ENCODE peak calls at places on chromosomes 7 and 10, in seven cellular contexts. One of them, this sample, is unnamed.

GRCh38 chr10:43045631-43046287 is 31.1 kb upstream of the RET start:
- DNase-seq in HepG2: no peak
- DNase-seq in activated B cell treated with CpG ODN at 0.5 μM for 24 hours: peak
- DNase-seq in GM12865: no peak
- DNase-seq in breast epithelium: peak
- DNase-seq in NB4: peak
- DNase-seq in psoas muscle: no peak
- DNase-seq in this sample: peak

GRCh38 chr10:33463011-33463410 is 128.5 kb upstream of the NRP1 start:
- DNase-seq in HepG2: no peak
- DNase-seq in activated B cell treated with CpG ODN at 0.5 μM for 24 hours: no peak
- DNase-seq in GM12865: no peak
- DNase-seq in breast epithelium: no peak
- DNase-seq in NB4: no peak
- DNase-seq in psoas muscle: no peak
- DNase-seq in this sample: no peak

GRCh38 chr7:90879924-90880323 is 283.8 kb downstream of the CDK14 start:
- DNase-seq in HepG2: no peak
- DNase-seq in activated B cell treated with CpG ODN at 0.5 μM for 24 hours: no peak
- DNase-seq in GM12865: no peak
- DNase-seq in breast epithelium: no peak
- DNase-seq in NB4: no peak
- DNase-seq in psoas muscle: no peak
- DNase-seq in this sample: no peak

GRCh38 chr7:119935418-119936025 is 337.5 kb upstream of the KCND2 start:
- DNase-seq in HepG2: peak
- DNase-seq in activated B cell treated with CpG ODN at 0.5 μM for 24 hours: no peak
- DNase-seq in GM12865: peak
- DNase-seq in breast epithelium: no peak
- DNase-seq in NB4: peak
- DNase-seq in psoas muscle: no peak
- DNase-seq in this sample: no peak

GRCh38 chr7:143245123-143245522 is 18.1 kb upstream of the GSTK1 start:
- DNase-seq in HepG2: no peak
- DNase-seq in activated B cell treated with CpG ODN at 0.5 μM for 24 hours: no peak
- DNase-seq in GM12865: no peak
- DNase-seq in breast epithelium: no peak
- DNase-seq in NB4: peak
- DNase-seq in psoas muscle: no peak
- DNase-seq in this sample: no peak

GRCh38 chr10:46270086-46270811 is 16.5 kb upstream of the ANTXRL start:
- DNase-seq in HepG2: no peak
- DNase-seq in activated B cell treated with CpG ODN at 0.5 μM for 24 hours: no peak
- DNase-seq in GM12865: no peak
- DNase-seq in breast epithelium: no peak
- DNase-seq in NB4: no peak
- DNase-seq in psoas muscle: no peak
- DNase-seq in this sample: peak

GRCh38 chr10:48480397-48481374 is 124.2 kb downstream of the ARHGAP22 start:
- DNase-seq in HepG2: no peak
- DNase-seq in activated B cell treated with CpG ODN at 0.5 μM for 24 hours: no peak
- DNase-seq in GM12865: no peak
- DNase-seq in breast epithelium: no peak
- DNase-seq in NB4: no peak
- DNase-seq in psoas muscle: no peak
- DNase-seq in this sample: no peak

GRCh38 chr10:129955591-129956284 is 8.3 kb downstream of the EBF3 start:
- DNase-seq in HepG2: peak
- DNase-seq in activated B cell treated with CpG ODN at 0.5 μM for 24 hours: no peak
- DNase-seq in GM12865: no peak
- DNase-seq in breast epithelium: no peak
- DNase-seq in NB4: no peak
- DNase-seq in psoas muscle: no peak
- DNase-seq in this sample: no peak

GRCh38 chr7:77866791-77867190 is 68.2 kb downstream of the PHTF2 start:
- DNase-seq in HepG2: peak
- DNase-seq in activated B cell treated with CpG ODN at 0.5 μM for 24 hours: no peak
- DNase-seq in GM12865: no peak
- DNase-seq in breast epithelium: no peak
- DNase-seq in NB4: peak
- DNase-seq in psoas muscle: no peak
- DNase-seq in this sample: no peak

GRCh38 chr7:33517191-33517590 is 387.8 kb downstream of the BBS9 start:
- DNase-seq in HepG2: no peak
- DNase-seq in activated B cell treated with CpG ODN at 0.5 μM for 24 hours: no peak
- DNase-seq in GM12865: no peak
- DNase-seq in breast epithelium: no peak
- DNase-seq in NB4: no peak
- DNase-seq in psoas muscle: no peak
- DNase-seq in this sample: no peak

GRCh38 chr10:34454590-34455289 is 360.4 kb downstream of the PARD3 start:
- DNase-seq in HepG2: no peak
- DNase-seq in activated B cell treated with CpG ODN at 0.5 μM for 24 hours: no peak
- DNase-seq in GM12865: no peak
- DNase-seq in breast epithelium: no peak
- DNase-seq in NB4: no peak
- DNase-seq in psoas muscle: no peak
- DNase-seq in this sample: no peak

GRCh38 chr10:16392661-16393060 is 44.1 kb upstream of the PTER start:
- DNase-seq in HepG2: no peak
- DNase-seq in activated B cell treated with CpG ODN at 0.5 μM for 24 hours: no peak
- DNase-seq in GM12865: no peak
- DNase-seq in breast epithelium: no peak
- DNase-seq in NB4: no peak
- DNase-seq in psoas muscle: no peak
- DNase-seq in this sample: no peak

GRCh38 chr7:30575910-30576309 is 18.8 kb upstream of the GARS1 start:
- DNase-seq in HepG2: no peak
- DNase-seq in activated B cell treated with CpG ODN at 0.5 μM for 24 hours: no peak
- DNase-seq in GM12865: no peak
- DNase-seq in breast epithelium: no peak
- DNase-seq in NB4: no peak
- DNase-seq in psoas muscle: no peak
- DNase-seq in this sample: no peak

GRCh38 chr10:111370101-111370500 is 293.3 kb downstream of the ADRA2A start:
- DNase-seq in HepG2: no peak
- DNase-seq in activated B cell treated with CpG ODN at 0.5 μM for 24 hours: no peak
- DNase-seq in GM12865: no peak
- DNase-seq in breast epithelium: no peak
- DNase-seq in NB4: no peak
- DNase-seq in psoas muscle: no peak
- DNase-seq in this sample: no peak

DNA sequence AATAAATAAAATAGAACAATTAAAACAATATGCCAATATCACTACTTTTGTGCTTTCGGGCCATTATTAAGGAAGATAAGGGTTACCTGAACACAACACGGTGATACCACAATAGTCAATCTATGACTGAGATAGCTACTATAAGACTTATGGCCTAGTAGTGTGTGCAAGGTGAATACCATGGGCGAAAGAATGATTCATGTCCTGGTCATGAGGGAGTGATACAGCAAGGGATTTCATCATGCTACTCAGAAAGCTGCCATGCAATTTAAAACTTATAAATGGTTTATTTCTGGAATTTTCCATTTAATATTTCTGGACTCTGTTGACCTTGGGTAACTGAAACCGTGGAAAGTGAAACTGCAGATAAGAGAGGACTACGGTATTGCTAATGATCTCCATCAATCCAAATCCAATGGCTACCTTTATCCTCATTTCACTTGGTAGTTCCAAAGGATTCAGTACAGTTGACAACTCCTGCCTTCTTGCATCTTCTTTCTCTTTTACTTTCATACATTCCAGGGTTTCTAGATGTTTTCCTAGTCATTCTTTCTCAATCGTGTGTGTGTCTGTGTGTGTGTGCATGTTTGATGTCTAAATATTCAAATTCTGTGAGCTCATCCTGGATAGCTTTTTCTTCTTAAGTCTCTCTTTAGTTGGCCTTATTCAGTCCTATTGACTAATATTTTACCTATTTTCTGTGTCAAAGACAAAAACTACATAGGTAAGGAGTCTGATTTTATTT is 100.5 kb upstream of the MAGI2 start:
- DNase-seq in HepG2: no peak
- DNase-seq in activated B cell treated with CpG ODN at 0.5 μM for 24 hours: no peak
- DNase-seq in GM12865: no peak
- DNase-seq in breast epithelium: no peak
- DNase-seq in NB4: no peak
- DNase-seq in psoas muscle: no peak
- DNase-seq in this sample: no peak
- TF ChIP-seq CTCF in HepG2: no peak
- TF ChIP-seq CTCF in activated B cell treated with CpG ODN at 0.5 μM for 24 hours: no peak
- TF ChIP-seq CTCF in GM12865: no peak
- TF ChIP-seq CTCF in breast epithelium: no peak
- TF ChIP-seq CTCF in NB4: no peak
- TF ChIP-seq CTCF in psoas muscle: no peak
- TF ChIP-seq CTCF in this sample: no peak

GRCh38 chr7:112510743-112511110 is 29.9 kb downstream of the LSMEM1 start:
- DNase-seq in HepG2: no peak
- DNase-seq in activated B cell treated with CpG ODN at 0.5 μM for 24 hours: no peak
- DNase-seq in GM12865: no peak
- DNase-seq in breast epithelium: no peak
- DNase-seq in NB4: no peak
- DNase-seq in psoas muscle: no peak
- DNase-seq in this sample: no peak

GRCh38 chr7:112520787-112521186 is 40.0 kb downstream of the LSMEM1 start:
- DNase-seq in HepG2: no peak
- DNase-seq in activated B cell treated with CpG ODN at 0.5 μM for 24 hours: no peak
- DNase-seq in GM12865: no peak
- DNase-seq in breast epithelium: no peak
- DNase-seq in NB4: no peak
- DNase-seq in psoas muscle: no peak
- DNase-seq in this sample: no peak

GRCh38 chr7:112511451-112512220 is 30.8 kb downstream of the LSMEM1 start:
- DNase-seq in HepG2: no peak
- DNase-seq in activated B cell treated with CpG ODN at 0.5 μM for 24 hours: no peak
- DNase-seq in GM12865: no peak
- DNase-seq in breast epithelium: no peak
- DNase-seq in NB4: no peak
- DNase-seq in psoas muscle: no peak
- DNase-seq in this sample: no peak

GRCh38 chr7:112517487-112517886 is 36.7 kb downstream of the LSMEM1 start:
- DNase-seq in HepG2: no peak
- DNase-seq in activated B cell treated with CpG ODN at 0.5 μM for 24 hours: no peak
- DNase-seq in GM12865: no peak
- DNase-seq in breast epithelium: no peak
- DNase-seq in NB4: no peak
- DNase-seq in psoas muscle: no peak
- DNase-seq in this sample: no peak

DNA sequence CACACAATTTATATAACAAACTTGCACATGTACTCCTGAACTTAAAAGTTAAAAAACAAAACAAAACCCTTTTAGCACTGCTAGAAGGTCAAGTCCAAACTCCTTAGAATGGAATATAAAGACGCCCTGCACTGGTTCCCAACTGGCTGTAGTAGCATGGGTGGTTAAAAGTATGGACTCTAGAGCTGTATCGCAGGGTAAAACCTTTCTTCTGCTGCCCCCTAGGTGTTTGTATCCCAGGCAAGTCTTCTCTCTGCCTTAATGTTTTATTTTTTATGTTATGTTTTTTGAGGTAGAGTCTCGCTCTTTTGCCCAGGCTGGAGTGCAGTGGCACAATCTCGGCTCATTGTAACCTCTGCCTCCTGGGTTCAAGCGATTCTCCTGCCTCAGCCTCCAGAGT is 35.2 kb downstream of the LSMEM1 start:
- DNase-seq in HepG2: no peak
- DNase-seq in activated B cell treated with CpG ODN at 0.5 μM for 24 hours: no peak
- DNase-seq in GM12865: no peak
- DNase-seq in breast epithelium: no peak
- DNase-seq in NB4: peak
- DNase-seq in psoas muscle: no peak
- DNase-seq in this sample: no peak
- TF ChIP-seq CTCF in HepG2: no peak
- TF ChIP-seq CTCF in activated B cell treated with CpG ODN at 0.5 μM for 24 hours: no peak
- TF ChIP-seq CTCF in GM12865: no peak
- TF ChIP-seq CTCF in breast epithelium: no peak
- TF ChIP-seq CTCF in NB4: no peak
- TF ChIP-seq CTCF in psoas muscle: no peak
- TF ChIP-seq CTCF in this sample: no peak

GRCh38 chr10:77605466-77605865 is 32.1 kb downstream of the KCNMA1 start:
- DNase-seq in HepG2: no peak
- DNase-seq in activated B cell treated with CpG ODN at 0.5 μM for 24 hours: no peak
- DNase-seq in GM12865: no peak
- DNase-seq in breast epithelium: no peak
- DNase-seq in NB4: no peak
- DNase-seq in psoas muscle: no peak
- DNase-seq in this sample: no peak
- TF ChIP-seq CTCF in HepG2: peak
- TF ChIP-seq CTCF in activated B cell treated with CpG ODN at 0.5 μM for 24 hours: no peak
- TF ChIP-seq CTCF in GM12865: no peak
- TF ChIP-seq CTCF in breast epithelium: no peak
- TF ChIP-seq CTCF in NB4: no peak
- TF ChIP-seq CTCF in psoas muscle: no peak
- TF ChIP-seq CTCF in this sample: no peak

GRCh38 chr10:118518095-118518494 is 77.4 kb downstream of the PRLHR start:
- DNase-seq in HepG2: no peak
- DNase-seq in activated B cell treated with CpG ODN at 0.5 μM for 24 hours: no peak
- DNase-seq in GM12865: no peak
- DNase-seq in breast epithelium: no peak
- DNase-seq in NB4: no peak
- DNase-seq in psoas muscle: no peak
- DNase-seq in this sample: no peak

GRCh38 chr10:118522791-118523498 is 72.5 kb downstream of the PRLHR start:
- DNase-seq in HepG2: no peak
- DNase-seq in activated B cell treated with CpG ODN at 0.5 μM for 24 hours: no peak
- DNase-seq in GM12865: no peak
- DNase-seq in breast epithelium: no peak
- DNase-seq in NB4: peak
- DNase-seq in psoas muscle: no peak
- DNase-seq in this sample: no peak

GRCh38 chr10:118523775-118524174 is 71.7 kb downstream of the PRLHR start:
- DNase-seq in HepG2: no peak
- DNase-seq in activated B cell treated with CpG ODN at 0.5 μM for 24 hours: no peak
- DNase-seq in GM12865: no peak
- DNase-seq in breast epithelium: no peak
- DNase-seq in NB4: no peak
- DNase-seq in psoas muscle: no peak
- DNase-seq in this sample: no peak

GRCh38 chr10:118521415-118522117 is 73.9 kb downstream of the PRLHR start:
- DNase-seq in HepG2: no peak
- DNase-seq in activated B cell treated with CpG ODN at 0.5 μM for 24 hours: no peak
- DNase-seq in GM12865: no peak
- DNase-seq in breast epithelium: no peak
- DNase-seq in NB4: no peak
- DNase-seq in psoas muscle: no peak
- DNase-seq in this sample: no peak

DNA sequence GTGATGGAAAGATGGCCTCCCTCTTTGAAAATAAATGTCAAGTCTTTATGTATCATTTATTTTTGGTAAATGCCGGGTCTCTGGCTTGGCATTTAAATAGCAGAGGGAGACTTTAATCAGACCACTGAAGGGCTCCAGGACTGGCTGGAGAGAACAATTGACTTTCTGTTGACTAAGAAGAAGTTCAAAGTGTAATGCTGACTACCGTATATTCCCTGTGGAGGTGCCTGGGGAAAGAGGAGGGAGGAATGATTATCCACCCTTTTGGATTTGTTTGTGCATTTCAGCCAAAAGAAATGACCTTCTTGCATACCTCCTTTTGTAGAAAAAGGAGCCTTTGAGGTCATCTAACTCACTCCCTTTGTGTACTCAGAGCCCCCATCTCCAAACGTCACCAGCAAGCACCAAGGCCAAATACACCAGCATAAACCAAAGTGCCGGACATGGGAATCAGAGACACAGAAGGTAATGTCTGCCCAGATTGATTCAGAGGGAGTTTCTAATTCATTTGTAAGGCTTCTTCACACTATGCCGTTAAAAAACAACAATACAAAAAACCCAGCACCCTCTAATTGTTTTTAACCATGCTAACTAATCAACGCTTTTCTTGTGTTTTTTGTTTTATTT is 75.2 kb downstream of the PRLHR start:
- DNase-seq in HepG2: peak
- DNase-seq in activated B cell treated with CpG ODN at 0.5 μM for 24 hours: no peak
- DNase-seq in GM12865: no peak
- DNase-seq in breast epithelium: no peak
- DNase-seq in NB4: no peak
- DNase-seq in psoas muscle: no peak
- DNase-seq in this sample: no peak
- TF ChIP-seq CTCF in HepG2: no peak
- TF ChIP-seq CTCF in activated B cell treated with CpG ODN at 0.5 μM for 24 hours: no peak
- TF ChIP-seq CTCF in GM12865: no peak
- TF ChIP-seq CTCF in breast epithelium: no peak
- TF ChIP-seq CTCF in NB4: no peak
- TF ChIP-seq CTCF in psoas muscle: no peak
- TF ChIP-seq CTCF in this sample: no peak

This sample was measured in mesothelial cell of epicardium.